ENCODE peak calls at places on chromosomes 3 and 15, in ten cellular contexts. Z, U, H, P, D, N, B, L, I and R are unnamed samples. For H3K4me1, the result is how much of the 10 kb centered on the place peaks cover.

GRCh38 chr3:58009749-58010535 is 1.7 kb downstream of the FLNB start:
- DNase-seq in P (no peak), U (no peak), L (no peak), Z (peak), H (no peak), B (no peak), N (no peak), I (peak), D (no peak), R (peak)

GRCh38 chr3:52086939-52087675 is 30.7 kb upstream of the DUSP7 start:
- DNase-seq in H (peak), L (no peak), I (no peak), P (no peak), Z (no peak), B (no peak), D (peak), N (no peak), U (no peak), R (no peak)

GRCh38 chr15:29728418-29728817 is 93.8 kb downstream of the TJP1 start:
- DNase-seq in L (no peak), Z (no peak), D (no peak), B (no peak), U (no peak), I (no peak), H (no peak), P (no peak), N (no peak), R (no peak)

GRCh38 chr3:49813497-49814174 is at the start of gene UBA7:
- DNase-seq in D (peak), U (no peak), P (peak), H (peak), N (no peak), Z (peak), L (no peak), I (no peak), B (no peak), R (peak)

GRCh38 chr3:67605377-67605776 is 49.0 kb downstream of the SUCLG2 start:
- DNase-seq in U (no peak), Z (no peak), I (no peak), H (peak), B (no peak), D (peak), L (no peak), N (peak), P (no peak), R (no peak)

GRCh38 chr3:15011174-15011573 is 53.9 kb downstream of the MRPS25 start:
- DNase-seq in I (no peak), P (no peak), U (no peak), H (no peak), Z (no peak), L (no peak), N (no peak), D (no peak), B (no peak), R (no peak)

GRCh38 chr15:69797051-69797595 is 300.6 kb downstream of the TLE3 start:
- DNase-seq in I (peak), H (no peak), U (no peak), D (no peak), Z (no peak), L (no peak), N (no peak), B (no peak), P (no peak), R (no peak)

GRCh38 chr15:27486036-27486435 is 515.1 kb downstream of the GABRG3 start:
- DNase-seq in P (no peak), D (no peak), I (no peak), H (no peak), Z (no peak), U (peak), N (no peak), L (no peak), B (no peak), R (no peak)

GRCh38 chr15:56272474-56272873 is 28.8 kb upstream of the RFX7 start:
- DNase-seq in B (no peak), H (no peak), L (no peak), N (no peak), I (no peak), U (no peak), Z (no peak), P (no peak), D (no peak), R (no peak)

GRCh38 chr3:102229062-102229655 is 205.7 kb upstream of the ZPLD1 start:
- DNase-seq in B (peak), P (peak), D (peak), U (peak), N (peak), Z (peak), L (peak), I (peak), H (peak), R (peak)
- TF ChIP-seq CTCF in B (peak), P (peak), D (peak), U (peak), N (peak), Z (peak), L (peak), I (peak), H (peak), R (peak)

DNA sequence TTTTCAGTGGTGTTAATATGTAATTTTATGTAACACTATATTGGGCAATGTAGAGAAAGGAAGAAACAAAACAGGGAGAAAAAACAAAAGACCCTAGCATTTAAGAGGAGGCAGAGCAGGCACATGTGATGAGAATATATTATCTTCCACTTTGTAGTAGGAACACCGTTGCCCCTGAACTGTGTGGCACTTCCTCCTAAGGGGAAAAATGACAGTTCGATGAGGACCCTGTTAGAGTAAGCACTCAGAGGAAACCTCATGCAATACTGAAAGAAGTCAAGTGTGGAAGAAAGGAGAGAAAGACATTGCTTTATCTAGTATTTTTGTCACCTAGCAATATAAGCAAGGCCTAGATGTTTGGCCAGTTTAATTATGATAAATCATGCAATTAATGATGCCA is 32.2 kb downstream of the ARPP21 start:
- DNase-seq in I (no peak), N (no peak), B (no peak), Z (no peak), H (no peak), L (no peak), U (no peak), P (no peak), D (no peak), R (no peak)
- H3K4me1 ChIP-seq in I (under half), N (under half), B (under half), Z (under half), H (under half), L (under half), U (under half), P (under half), D (under half), R (under half)

DNA sequence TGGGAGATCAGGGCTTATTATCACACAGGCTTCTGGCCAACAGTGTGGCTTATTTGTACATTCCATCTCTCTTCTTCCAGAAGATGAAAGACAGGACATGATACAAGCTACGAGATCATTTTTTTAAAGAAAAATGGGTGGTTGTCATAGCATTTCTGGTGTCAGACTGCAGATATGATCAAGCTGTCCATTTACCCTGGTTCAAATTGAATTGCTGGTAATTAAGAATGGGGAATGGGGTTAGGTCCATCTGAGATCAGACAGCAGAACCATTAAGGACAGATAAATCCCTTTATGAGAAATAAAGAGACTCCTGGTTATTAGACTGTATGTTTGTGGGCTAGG is 319.7 kb upstream of the AZI2 start:
- DNase-seq in D (no peak), H (no peak), L (no peak), B (no peak), I (no peak), U (no peak), Z (no peak), N (no peak), P (no peak), R (no peak)
- TF ChIP-seq CTCF in D (no peak), H (no peak), L (no peak), B (no peak), I (no peak), U (no peak), Z (no peak), N (no peak), P (no peak), R (no peak)

DNA sequence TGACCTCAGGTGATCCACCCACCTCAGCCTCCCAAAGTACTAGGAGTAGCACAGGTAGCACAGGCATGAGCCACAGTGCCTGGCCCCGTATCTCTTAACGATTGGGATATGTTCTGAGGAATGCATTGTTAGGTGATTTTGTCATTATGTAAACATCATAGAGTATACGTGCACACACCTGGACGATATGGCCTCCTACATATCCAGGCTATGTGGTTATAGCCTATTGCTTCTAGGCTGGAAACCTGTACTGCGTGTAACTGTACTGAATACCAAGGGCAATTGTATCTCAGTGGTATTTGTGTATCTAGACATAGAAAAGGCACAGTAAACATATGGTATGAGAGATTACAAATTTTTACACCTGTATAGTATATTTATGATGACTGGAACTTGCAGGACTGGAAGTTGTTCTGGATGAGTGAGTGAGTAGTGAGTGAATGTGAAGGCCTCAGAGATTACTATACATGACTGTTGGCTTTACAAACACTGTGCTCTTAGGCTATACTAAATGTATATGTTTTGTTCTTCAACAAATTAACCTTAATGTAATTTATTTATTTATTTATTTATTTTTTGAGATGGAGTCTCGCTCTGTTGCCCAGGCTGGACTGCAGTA is 120.7 kb downstream of the MBNL1 start:
- DNase-seq in U (no peak), D (no peak), Z (no peak), L (no peak), N (no peak), H (no peak), P (no peak), I (no peak), B (no peak), R (no peak)
- H3K4me1 ChIP-seq in U (under half), D (under half), Z (half or more), L (under half), N (under half), H (under half), P (under half), I (under half), B (under half), R (under half)

GRCh38 chr15:38541046-38541445 is 23.6 kb downstream of the RASGRP1 start:
- DNase-seq in N (no peak), D (no peak), B (no peak), I (no peak), L (no peak), P (no peak), Z (no peak), U (no peak), H (no peak), R (no peak)

GRCh38 chr15:38540516-38540915 is 24.1 kb downstream of the RASGRP1 start:
- DNase-seq in B (no peak), U (no peak), P (no peak), D (no peak), H (no peak), L (no peak), N (no peak), Z (no peak), I (no peak), R (no peak)

GRCh38 chr15:38549222-38549621 is 15.4 kb downstream of the RASGRP1 start:
- DNase-seq in L (no peak), H (peak), I (no peak), P (no peak), Z (no peak), N (no peak), U (no peak), D (peak), B (no peak), R (no peak)

GRCh38 chr15:38547255-38547997 is 17.2 kb downstream of the RASGRP1 start:
- DNase-seq in U (no peak), I (no peak), N (no peak), B (no peak), P (no peak), H (peak), L (peak), D (peak), Z (no peak), R (no peak)

GRCh38 chr15:38545179-38545578 is 19.4 kb downstream of the RASGRP1 start:
- DNase-seq in U (no peak), L (no peak), B (no peak), D (peak), N (no peak), H (peak), I (no peak), Z (no peak), P (no peak), R (no peak)
- TF ChIP-seq CTCF in U (no peak), L (no peak), B (no peak), D (no peak), N (no peak), H (peak), I (no peak), Z (no peak), P (no peak), R (no peak)

GRCh38 chr3:100040446-100040845 is 73.9 kb downstream of the FILIP1L start:
- DNase-seq in I (no peak), P (no peak), Z (no peak), D (peak), H (peak), L (no peak), N (no peak), B (no peak), U (no peak), R (no peak)
- H3K4me1 ChIP-seq in I (under half), P (under half), Z (under half), D (under half), H (under half), L (under half), N (under half), B (under half), U (under half), R (under half)

GRCh38 chr15:40702077-40702476 is 7.1 kb downstream of the RAD51 start:
- DNase-seq in B (no peak), N (no peak), L (peak), P (peak), H (peak), Z (no peak), D (peak), I (no peak), U (no peak), R (no peak)
- TF ChIP-seq CTCF in B (no peak), N (peak), L (peak), P (peak), H (peak), Z (no peak), D (peak), I (peak), U (peak), R (no peak)